ENCODE peak calls at places on chromosomes 11 and 22, in six cellular contexts. One of them, this sample, is unnamed.

GRCh38 chr11:103862049-103862826 is 174.2 kb upstream of the DDI1 start:
- DNase-seq in activated T-cell treated with anti-CD3 and anti-CD28 coated beads for 24 hours: no peak
- DNase-seq in mammary epithelial cell: no peak
- DNase-seq in cardiac septum: no peak
- DNase-seq in naive thymus-derived CD8-positive, alpha-beta T cell: no peak
- DNase-seq in stimulated activated CD4-positive, alpha-beta T cell treated with anti-CD3 and anti-CD28 coated beads, Interleukin-4, amount 100 ng/mL, for 48 hours: no peak
- DNase-seq in this sample: no peak

GRCh38 chr11:120773501-120774031 is 250.3 kb upstream of the TBCEL start:
- DNase-seq in activated T-cell treated with anti-CD3 and anti-CD28 coated beads for 24 hours: no peak
- DNase-seq in cardiac septum: peak; percentile 15
- DNase-seq in mammary epithelial cell: no peak
- DNase-seq in stimulated activated CD4-positive, alpha-beta T cell treated with anti-CD3 and anti-CD28 coated beads, Interleukin-4, amount 100 ng/mL, for 48 hours: no peak
- DNase-seq in naive thymus-derived CD8-positive, alpha-beta T cell: no peak
- DNase-seq in this sample: no peak

GRCh38 chr11:47204633-47204989 is 10.2 kb upstream of the DDB2 start:
- DNase-seq in activated T-cell treated with anti-CD3 and anti-CD28 coated beads for 24 hours: no peak
- DNase-seq in cardiac septum: no peak
- DNase-seq in naive thymus-derived CD8-positive, alpha-beta T cell: no peak
- DNase-seq in mammary epithelial cell: peak; percentile 74
- DNase-seq in stimulated activated CD4-positive, alpha-beta T cell treated with anti-CD3 and anti-CD28 coated beads, Interleukin-4, amount 100 ng/mL, for 48 hours: no peak
- DNase-seq in this sample: no peak

GRCh38 chr11:12242071-12242672 is 131.8 kb downstream of the MICAL2 start:
- DNase-seq in mammary epithelial cell: no peak
- DNase-seq in stimulated activated CD4-positive, alpha-beta T cell treated with anti-CD3 and anti-CD28 coated beads, Interleukin-4, amount 100 ng/mL, for 48 hours: no peak
- DNase-seq in naive thymus-derived CD8-positive, alpha-beta T cell: no peak
- DNase-seq in activated T-cell treated with anti-CD3 and anti-CD28 coated beads for 24 hours: no peak
- DNase-seq in cardiac septum: no peak
- DNase-seq in this sample: peak; percentile 47

GRCh38 chr22:17140826-17141771 is 18.0 kb downstream of the HDHD5 start:
- DNase-seq in cardiac septum: no peak
- DNase-seq in activated T-cell treated with anti-CD3 and anti-CD28 coated beads for 24 hours: no peak
- DNase-seq in mammary epithelial cell: no peak
- DNase-seq in naive thymus-derived CD8-positive, alpha-beta T cell: no peak
- DNase-seq in stimulated activated CD4-positive, alpha-beta T cell treated with anti-CD3 and anti-CD28 coated beads, Interleukin-4, amount 100 ng/mL, for 48 hours: no peak
- DNase-seq in this sample: no peak

GRCh38 chr11:72738199-72739141 is 13.7 kb downstream of the ARAP1 start:
- DNase-seq in activated T-cell treated with anti-CD3 and anti-CD28 coated beads for 24 hours: no peak
- DNase-seq in cardiac septum: peak; percentile 92
- DNase-seq in naive thymus-derived CD8-positive, alpha-beta T cell: peak; percentile 59
- DNase-seq in mammary epithelial cell: no peak
- DNase-seq in stimulated activated CD4-positive, alpha-beta T cell treated with anti-CD3 and anti-CD28 coated beads, Interleukin-4, amount 100 ng/mL, for 48 hours: no peak
- DNase-seq in this sample: no peak

GRCh38 chr11:2198621-2199365 is 27.2 kb upstream of the TH start:
- DNase-seq in mammary epithelial cell: no peak
- DNase-seq in naive thymus-derived CD8-positive, alpha-beta T cell: no peak
- DNase-seq in cardiac septum: no peak
- DNase-seq in activated T-cell treated with anti-CD3 and anti-CD28 coated beads for 24 hours: no peak
- DNase-seq in stimulated activated CD4-positive, alpha-beta T cell treated with anti-CD3 and anti-CD28 coated beads, Interleukin-4, amount 100 ng/mL, for 48 hours: no peak
- DNase-seq in this sample: no peak

GRCh38 chr22:48222742-48223487 is 1460.5 kb downstream of the TBC1D22A start:
- DNase-seq in stimulated activated CD4-positive, alpha-beta T cell treated with anti-CD3 and anti-CD28 coated beads, Interleukin-4, amount 100 ng/mL, for 48 hours: no peak
- DNase-seq in activated T-cell treated with anti-CD3 and anti-CD28 coated beads for 24 hours: no peak
- DNase-seq in naive thymus-derived CD8-positive, alpha-beta T cell: no peak
- DNase-seq in mammary epithelial cell: no peak
- DNase-seq in cardiac septum: no peak
- DNase-seq in this sample: no peak

GRCh38 chr22:20762233-20762796 is 11.6 kb upstream of the SERPIND1 start:
- DNase-seq in naive thymus-derived CD8-positive, alpha-beta T cell: no peak
- DNase-seq in mammary epithelial cell: no peak
- DNase-seq in activated T-cell treated with anti-CD3 and anti-CD28 coated beads for 24 hours: no peak
- DNase-seq in cardiac septum: no peak
- DNase-seq in stimulated activated CD4-positive, alpha-beta T cell treated with anti-CD3 and anti-CD28 coated beads, Interleukin-4, amount 100 ng/mL, for 48 hours: no peak
- DNase-seq in this sample: no peak

GRCh38 chr11:83034673-83035014 is 37.1 kb downstream of the RAB30 start:
- DNase-seq in cardiac septum: no peak
- DNase-seq in activated T-cell treated with anti-CD3 and anti-CD28 coated beads for 24 hours: no peak
- DNase-seq in mammary epithelial cell: no peak
- DNase-seq in stimulated activated CD4-positive, alpha-beta T cell treated with anti-CD3 and anti-CD28 coated beads, Interleukin-4, amount 100 ng/mL, for 48 hours: no peak
- DNase-seq in naive thymus-derived CD8-positive, alpha-beta T cell: no peak
- DNase-seq in this sample: no peak

GRCh38 chr11:43579171-43579918 is 101.2 kb upstream of the HSD17B12 start:
- DNase-seq in stimulated activated CD4-positive, alpha-beta T cell treated with anti-CD3 and anti-CD28 coated beads, Interleukin-4, amount 100 ng/mL, for 48 hours: peak; percentile 52
- DNase-seq in cardiac septum: no peak
- DNase-seq in mammary epithelial cell: peak; percentile 64
- DNase-seq in naive thymus-derived CD8-positive, alpha-beta T cell: no peak
- DNase-seq in activated T-cell treated with anti-CD3 and anti-CD28 coated beads for 24 hours: peak; percentile 28
- DNase-seq in this sample: peak; percentile 48

GRCh38 chr11:93921695-93922468 is 71.5 kb upstream of the VSTM5 start:
- DNase-seq in cardiac septum: no peak
- DNase-seq in naive thymus-derived CD8-positive, alpha-beta T cell: no peak
- DNase-seq in activated T-cell treated with anti-CD3 and anti-CD28 coated beads for 24 hours: peak; percentile 1
- DNase-seq in stimulated activated CD4-positive, alpha-beta T cell treated with anti-CD3 and anti-CD28 coated beads, Interleukin-4, amount 100 ng/mL, for 48 hours: no peak
- DNase-seq in mammary epithelial cell: peak; percentile 68
- DNase-seq in this sample: peak; percentile 47

GRCh38 chr11:11349870-11350325 is 3.2 kb downstream of the CSNK2A3 start:
- DNase-seq in stimulated activated CD4-positive, alpha-beta T cell treated with anti-CD3 and anti-CD28 coated beads, Interleukin-4, amount 100 ng/mL, for 48 hours: no peak
- DNase-seq in activated T-cell treated with anti-CD3 and anti-CD28 coated beads for 24 hours: no peak
- DNase-seq in naive thymus-derived CD8-positive, alpha-beta T cell: no peak
- DNase-seq in cardiac septum: no peak
- DNase-seq in mammary epithelial cell: no peak
- DNase-seq in this sample: no peak

GRCh38 chr11:107564877-107565218 is 687 bp downstream of the ALKBH8 start:
- DNase-seq in naive thymus-derived CD8-positive, alpha-beta T cell: no peak
- DNase-seq in cardiac septum: no peak
- DNase-seq in mammary epithelial cell: no peak
- DNase-seq in activated T-cell treated with anti-CD3 and anti-CD28 coated beads for 24 hours: no peak
- DNase-seq in stimulated activated CD4-positive, alpha-beta T cell treated with anti-CD3 and anti-CD28 coated beads, Interleukin-4, amount 100 ng/mL, for 48 hours: no peak
- DNase-seq in this sample: no peak

GRCh38 chr11:129324533-129325175 is 51.0 kb upstream of the BARX2 start:
- DNase-seq in cardiac septum: no peak
- DNase-seq in naive thymus-derived CD8-positive, alpha-beta T cell: no peak
- DNase-seq in activated T-cell treated with anti-CD3 and anti-CD28 coated beads for 24 hours: no peak
- DNase-seq in stimulated activated CD4-positive, alpha-beta T cell treated with anti-CD3 and anti-CD28 coated beads, Interleukin-4, amount 100 ng/mL, for 48 hours: no peak
- DNase-seq in mammary epithelial cell: no peak
- DNase-seq in this sample: no peak

GRCh38 chr11:90310210-90310609 is 87.4 kb upstream of the CHORDC1 start:
- DNase-seq in stimulated activated CD4-positive, alpha-beta T cell treated with anti-CD3 and anti-CD28 coated beads, Interleukin-4, amount 100 ng/mL, for 48 hours: no peak
- DNase-seq in cardiac septum: no peak
- DNase-seq in naive thymus-derived CD8-positive, alpha-beta T cell: no peak
- DNase-seq in mammary epithelial cell: no peak
- DNase-seq in activated T-cell treated with anti-CD3 and anti-CD28 coated beads for 24 hours: no peak
- DNase-seq in this sample: no peak

This sample was measured in activated CD8-positive, alpha-beta T cell treated with anti-CD3 and anti-CD28 coated beads, Interleukin-2, amount 10 ng/mL, durations not matched to agents 7 days and 5 days.